ENCODE peak calls at places on chromosome 17, in six cellular contexts. E is PC-9, L is keratinocyte, K is GM23338, X is fibroblast of lung, Z is neuronal stem cell. A is an unnamed sample.

GRCh38 chr17:16442594-16443389 is 27.4 kb downstream of the TRPV2 start:
- DNase-seq in E (no peak), L (no peak), K (no peak), X (peak; percentile 15), Z (no peak), A (no peak)

GRCh38 chr17:6690641-6691040 is 22.5 kb downstream of the SLC13A5 start:
- DNase-seq in E (no peak), L (no peak), K (no peak), X (no peak), Z (no peak), A (no peak)

GRCh38 chr17:5203908-5204294 is 12.2 kb upstream of the ZNF594 start:
- DNase-seq in E (no peak), L (no peak), K (no peak), X (peak; percentile 77), Z (no peak), A (no peak)

GRCh38 chr17:69609495-69610315 is 195.2 kb downstream of the MAP2K6 start:
- DNase-seq in E (peak; percentile 1), L (no peak), K (peak; percentile 59), X (peak; percentile 34), Z (no peak), A (peak; percentile 27)

GRCh38 chr17:68385490-68386215 is 71.6 kb downstream of the WIPI1 start:
- DNase-seq in E (no peak), L (no peak), K (no peak), X (no peak), Z (no peak), A (no peak)

GRCh38 chr17:8914554-8914953 is 47.1 kb upstream of the PIK3R6 start:
- DNase-seq in E (no peak), L (no peak), K (no peak), X (no peak), Z (no peak), A (no peak)

GRCh38 chr17:49108318-49108717 is 24.3 kb upstream of the B4GALNT2 start:
- DNase-seq in E (peak; percentile 31), L (no peak), K (peak; percentile 44), X (peak; percentile 91), Z (no peak), A (no peak)

GRCh38 chr17:4498461-4499397 is at the start of gene SPNS2:
- DNase-seq in E (peak; percentile 84), L (no peak), K (peak; percentile 88), X (peak; percentile 39), Z (peak; percentile 64), A (peak; percentile 87)

GRCh38 chr17:2904135-2904534 is 107.9 kb downstream of the RAP1GAP2 start:
- DNase-seq in E (no peak), L (no peak), K (peak; percentile 72), X (peak; percentile 34), Z (peak; percentile 23), A (peak; percentile 46)

GRCh38 chr17:2215616-2216364 is 87.8 kb downstream of the SMG6 start:
- DNase-seq in E (no peak), L (no peak), K (peak; percentile 78), X (peak; percentile 99), Z (no peak), A (peak; percentile 74)

GRCh38 chr17:65546579-65546978 is 14.9 kb downstream of the AXIN2 start:
- DNase-seq in E (no peak), L (no peak), K (no peak), X (no peak), Z (no peak), A (no peak)

GRCh38 chr17:9169116-9169515 is 147.8 kb downstream of the NTN1 start:
- DNase-seq in E (peak; percentile 13), L (no peak), K (no peak), X (peak; percentile 55), Z (no peak), A (no peak)

GRCh38 chr17:38628441-38628840 is 22.7 kb upstream of the SRCIN1 start:
- DNase-seq in E (no peak), L (no peak), K (peak; percentile 80), X (no peak), Z (no peak), A (no peak)

GRCh38 chr17:72901098-72901497 is 191.4 kb downstream of the SLC39A11 start:
- DNase-seq in E (no peak), L (no peak), K (peak; percentile 20), X (no peak), Z (no peak), A (no peak)

GRCh38 chr17:74390680-74391653 is 23.7 kb downstream of the GPR142 start:
- DNase-seq in E (no peak), L (no peak), K (no peak), X (no peak), Z (no peak), A (no peak)

GRCh38 chr17:71910002-71910401 is 210.8 kb upstream of the SOX9 start:
- DNase-seq in E (no peak), L (no peak), K (no peak), X (no peak), Z (no peak), A (no peak)

GRCh38 chr17:32110596-32110995 is 31.7 kb upstream of the RHOT1 start:
- DNase-seq in E (no peak), L (no peak), K (no peak), X (no peak), Z (no peak), A (no peak)

GRCh38 chr17:32746698-32747097 is 130.2 kb downstream of the MYO1D start:
- DNase-seq in E (no peak), L (no peak), K (no peak), X (peak; percentile 10), Z (no peak), A (no peak)

GRCh38 chr17:7582401-7583252 is 1.0 kb upstream of the MPDU1 start:
- DNase-seq in E (no peak), L (no peak), K (peak; percentile 47), X (no peak), Z (no peak), A (no peak)

GRCh38 chr17:1290676-1291075 is 11.2 kb downstream of the TRARG1 start:
- DNase-seq in E (no peak), L (no peak), K (no peak), X (no peak), Z (no peak), A (no peak)

GRCh38 chr17:48625502-48626201 is 506 bp downstream of the HOXB9 start:
- DNase-seq in E (peak; percentile 68), L (no peak), K (peak; percentile 66), X (no peak), Z (no peak), A (peak; percentile 66)

GRCh38 chr17:70535986-70536385 is 366.7 kb downstream of the KCNJ2 start:
- DNase-seq in E (no peak), L (no peak), K (no peak), X (peak; percentile 57), Z (no peak), A (no peak)

GRCh38 chr17:29364691-29365090 is 25.5 kb upstream of the TAOK1 start:
- DNase-seq in E (no peak), L (no peak), K (no peak), X (no peak), Z (no peak), A (no peak)

GRCh38 chr17:50919321-50920040 is 53.3 kb upstream of the TOB1 start:
- DNase-seq in E (peak; percentile 95), L (no peak), K (peak; percentile 81), X (peak; percentile 89), Z (peak; percentile 69), A (peak; percentile 95)
- H3K4me3 ChIP-seq in E (no peak overlapping the region), L (no peak overlapping the region), K (no peak overlapping the region), X (no peak overlapping the region), Z (peak overlapping the region; percentile 25), A (no peak overlapping the region)

GRCh38 chr17:75636381-75637142 is 3.3 kb downstream of the SMIM5 start:
- DNase-seq in E (no peak), L (no peak), K (no peak), X (no peak), Z (no peak), A (no peak)
- H3K27ac ChIP-seq in E (no peak overlapping the region), L (no peak overlapping the region), K (no peak overlapping the region), X (no peak overlapping the region), Z (no peak overlapping the region), A (no peak overlapping the region)

DNA sequence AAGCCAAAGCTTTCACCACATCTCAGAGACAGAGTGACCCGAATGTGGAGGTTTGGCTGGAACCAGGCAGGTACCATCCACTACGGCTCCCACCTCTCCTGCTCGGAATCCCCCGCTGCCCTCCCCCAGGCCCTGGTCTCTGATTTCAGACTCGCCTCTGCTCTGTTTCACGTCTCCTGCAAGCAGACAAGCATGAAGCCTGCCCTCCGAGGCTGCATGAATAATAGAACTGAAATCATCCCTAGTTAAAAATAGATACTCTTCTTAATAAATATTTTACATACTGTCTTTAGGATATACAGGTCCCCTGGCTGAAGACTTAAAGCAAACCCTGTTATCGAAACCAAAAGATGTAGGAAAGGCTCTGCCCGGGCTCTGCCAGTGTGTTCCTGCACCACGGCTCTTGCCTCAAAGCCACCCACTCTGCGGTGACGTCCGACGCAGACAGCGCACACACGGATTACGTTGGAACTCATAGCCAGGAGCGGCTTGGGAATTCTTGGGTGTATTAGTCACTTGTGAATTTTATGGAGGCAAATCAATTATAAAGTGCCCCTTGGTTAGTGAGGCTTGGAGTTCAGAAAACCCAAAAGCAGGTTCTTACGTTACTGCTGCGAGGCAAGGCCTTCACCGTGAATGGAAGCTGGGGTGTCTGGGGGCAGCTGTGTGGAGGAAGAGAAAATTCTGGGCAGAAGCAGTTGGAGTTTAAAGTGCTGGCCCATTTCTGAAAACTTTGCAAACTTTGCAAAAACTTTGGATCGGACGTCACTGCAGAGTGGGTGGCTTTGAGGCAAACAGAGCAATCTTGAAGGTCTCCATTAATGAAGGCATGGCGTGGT is 25.6 kb upstream of the NPTX1 start:
- DNase-seq in E (peak; percentile 45), L (peak; percentile 38), K (no peak), X (peak; percentile 93), Z (no peak), A (no peak)
- H2AFZ ChIP-seq in E (no peak overlapping the region), L (peak overlapping the region; percentile 77), K (no peak overlapping the region), X (no peak overlapping the region), Z (no peak overlapping the region), A (no peak overlapping the region)

DNA sequence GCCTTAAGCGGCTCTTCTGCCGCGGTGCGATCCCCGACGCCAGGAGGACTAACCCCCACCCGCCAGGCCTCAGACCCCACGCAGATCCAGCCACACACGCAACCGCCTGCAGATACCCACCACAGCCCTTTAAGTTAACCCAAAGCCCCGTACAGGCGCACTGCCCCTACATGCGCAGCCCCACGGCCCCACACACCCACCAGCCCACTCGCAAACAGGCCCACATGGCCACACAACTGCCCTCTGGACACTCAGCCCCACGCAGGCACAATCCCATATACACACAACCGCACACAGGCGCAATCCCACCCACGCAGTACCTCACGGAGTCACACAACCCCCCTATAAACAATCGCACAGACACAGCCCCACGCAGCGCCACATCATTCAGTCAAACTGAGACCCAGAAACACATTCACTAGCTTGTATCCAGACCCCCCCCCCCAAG is 41.7 kb downstream of the RAI1 start:
- DNase-seq in E (no peak), L (no peak), K (no peak), X (no peak), Z (no peak), A (no peak)
- H3K4me3 ChIP-seq in E (no peak overlapping the region), L (no peak overlapping the region), K (peak overlapping the region; percentile 61), X (peak overlapping the region; percentile 20), Z (peak overlapping the region; percentile 80), A (peak overlapping the region; percentile 65)

GRCh38 chr17:82037889-82038195 is 345 bp upstream of the DCXR start:
- DNase-seq in E (no peak), L (no peak), K (no peak), X (no peak), Z (no peak), A (no peak)
- H3K27ac ChIP-seq in E (no peak overlapping the region), L (no peak overlapping the region), K (peak overlapping the region; percentile 78), X (no peak overlapping the region), Z (no peak overlapping the region), A (peak overlapping the region; percentile 77)

GRCh38 chr17:39756376-39757079 is 18.8 kb downstream of the GRB7 start:
- DNase-seq in E (no peak), L (no peak), K (no peak), X (no peak), Z (no peak), A (no peak)
- H2AFZ ChIP-seq in E (no peak overlapping the region), L (no peak overlapping the region), K (peak overlapping the region; percentile 38), X (no peak overlapping the region), Z (no peak overlapping the region), A (no peak overlapping the region)

A was measured in hepatocyte.